ENCODE peak calls at places on chromosomes 16 and 17, in four cellular contexts. I is RWPE2; K is left ventricle myocardium inferior; G is CD4-positive, alpha-beta memory T cell. R is an unnamed sample.
A peak's percentile ranks its signal among the peaks of the same experiment; 100 is the strongest.

GRCh38 chr17:44599298-44600175 is 42.3 kb downstream of the FZD2 start:
- DNase-seq in I (no peak), K (no peak), G (no peak), R (no peak)

GRCh38 chr16:76639685-76640289 is 362.6 kb downstream of the CNTNAP4 start:
- DNase-seq in I (no peak), K (no peak), G (no peak), R (no peak)

GRCh38 chr17:50182783-50183438 is 17.1 kb downstream of the SGCA start:
- DNase-seq in I (no peak), K (no peak), G (no peak), R (no peak)

GRCh38 chr17:20896153-20896649 is 146.6 kb downstream of the USP22 start:
- DNase-seq in I (no peak), K (no peak), G (no peak), R (peak; percentile 9)

GRCh38 chr17:80725532-80725931 is 180.9 kb downstream of the RPTOR start:
- DNase-seq in I (no peak), K (no peak), G (no peak), R (no peak)

GRCh38 chr16:28820016-28820415 is 2.8 kb upstream of the ATXN2L start:
- DNase-seq in I (no peak), K (no peak), G (no peak), R (no peak)

GRCh38 chr17:48161127-48161905 is 53.8 kb downstream of the SNX11 start:
- DNase-seq in I (no peak), K (no peak), G (no peak), R (no peak)

GRCh38 chr16:14249291-14250032 is 178.3 kb downstream of the MRTFB start:
- DNase-seq in I (no peak), K (no peak), G (peak; percentile 48), R (peak; percentile 32)

GRCh38 chr16:48542020-48542473 is 67.9 kb downstream of the N4BP1 start:
- DNase-seq in I (no peak), K (peak; percentile 55), G (no peak), R (no peak)

GRCh38 chr17:56536766-56537165 is 56.7 kb upstream of the NOG start:
- DNase-seq in I (no peak), K (no peak), G (no peak), R (no peak)

GRCh38 chr17:17206913-17207368 is 808 bp upstream of the PLD6 start:
- DNase-seq in I (no peak), K (no peak), G (no peak), R (no peak)

GRCh38 chr17:17685775-17686291 is 4.6 kb downstream of the RAI1 start:
- DNase-seq in I (peak; percentile 93), K (no peak), G (no peak), R (no peak)

GRCh38 chr17:48639982-48640857 is 14.1 kb upstream of the HOXB9 start:
- DNase-seq in I (no peak), K (no peak), G (no peak), R (no peak)

GRCh38 chr17:81020767-81021497 is 14.0 kb upstream of the BAIAP2 start:
- DNase-seq in I (peak; percentile 72), K (peak; percentile 74), G (no peak), R (no peak)

GRCh38 chr16:64627288-64627687 is 494.6 kb downstream of the CDH11 start:
- DNase-seq in I (no peak), K (no peak), G (no peak), R (no peak)

GRCh38 chr17:1532836-1533602 is 16.6 kb upstream of the INPP5K start:
- DNase-seq in I (no peak), K (no peak), G (peak; percentile 42), R (peak; percentile 45)

GRCh38 chr17:1030684-1031557 is 34.0 kb downstream of the TIMM22 start:
- DNase-seq in I (no peak), K (peak; percentile 66), G (no peak), R (no peak)

GRCh38 chr16:85989376-85989775 is 90.4 kb downstream of the IRF8 start:
- DNase-seq in I (no peak), K (no peak), G (no peak), R (no peak)

GRCh38 chr17:236641-237405 is 55.4 kb upstream of the DOC2B start:
- DNase-seq in I (peak; percentile 29), K (peak; percentile 5), G (no peak), R (no peak)

GRCh38 chr17:27896656-27897055 is 3.5 kb upstream of the LYRM9 start:
- DNase-seq in I (no peak), K (no peak), G (no peak), R (no peak)

GRCh38 chr17:17568772-17569195 is 22.7 kb downstream of the PEMT start:
- DNase-seq in I (no peak), K (peak; percentile 81), G (peak; percentile 34), R (peak; percentile 50)

GRCh38 chr17:58831780-58832179 is 76.1 kb downstream of the PPM1E start:
- DNase-seq in I (no peak), K (no peak), G (no peak), R (no peak)

GRCh38 chr16:48347980-48348379 is 37.2 kb downstream of the SIAH1 start:
- DNase-seq in I (no peak), K (no peak), G (no peak), R (no peak)

GRCh38 chr16:87062569-87063442 is 254.4 kb downstream of the C16orf95 start:
- DNase-seq in I (no peak), K (peak; percentile 74), G (peak; percentile 9), R (no peak)

GRCh38 chr16:70410736-70411135 is 28.2 kb downstream of the ST3GAL2 start:
- DNase-seq in I (no peak), K (no peak), G (no peak), R (no peak)

GRCh38 chr16:67719778-67720144 is 645 bp upstream of the GFOD2 start:
- DNase-seq in I (no peak), K (no peak), G (no peak), R (no peak)

GRCh38 chr17:2067559-2067958 is 12.7 kb downstream of the HIC1 start:
- DNase-seq in I (no peak), K (no peak), G (no peak), R (no peak)

GRCh38 chr17:59427996-59428395 is 96.5 kb downstream of the YPEL2 start:
- DNase-seq in I (no peak), K (no peak), G (no peak), R (no peak)

GRCh38 chr16:86357950-86358349 is 152.4 kb upstream of the FOXF1 start:
- DNase-seq in I (no peak), K (no peak), G (no peak), R (no peak)

GRCh38 chr16:72244853-72245252 is 72.9 kb upstream of the PMFBP1 start:
- DNase-seq in I (no peak), K (no peak), G (no peak), R (no peak)

DNA sequence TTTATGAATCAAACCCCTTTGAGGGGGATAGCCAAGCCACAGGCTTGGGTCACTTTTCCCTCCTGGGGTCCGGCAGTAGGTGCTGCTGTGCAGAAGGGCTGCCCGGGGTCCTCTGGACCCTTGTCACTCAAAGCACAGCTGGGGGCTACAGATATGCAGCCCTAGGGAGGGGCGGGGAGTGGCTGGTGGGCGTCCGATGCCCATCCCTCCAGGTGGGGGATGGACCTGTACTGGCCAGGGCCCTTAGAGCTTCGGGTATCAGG is 598 bp downstream of the VASN start:
- DNase-seq in I (no peak), K (no peak), G (no peak), R (no peak)
- H3K27ac ChIP-seq in I (peak overlapping the region; percentile 94), K (peak overlapping the region; percentile 82), G (peak overlapping the region; percentile 36), R (no peak overlapping the region)

GRCh38 chr16:4217246-4218131 is 24.4 kb downstream of the SRL start:
- DNase-seq in I (no peak), K (peak; percentile 80), G (no peak), R (no peak)
- H3K27ac ChIP-seq in I (no peak overlapping the region), K (peak overlapping the region; percentile 94), G (no peak overlapping the region), R (no peak overlapping the region)

GRCh38 chr17:73532441-73532901 is 111.8 kb downstream of the SDK2 start:
- DNase-seq in I (no peak), K (no peak), G (no peak), R (no peak)
- H3K27ac ChIP-seq in I (no peak overlapping the region), K (no peak overlapping the region), G (no peak overlapping the region), R (no peak overlapping the region)

GRCh38 chr17:40284085-40284713 is 3.5 kb upstream of the CDC6 start:
- DNase-seq in I (no peak), K (no peak), G (no peak), R (no peak)

GRCh38 chr17:40281663-40282062 is 6.0 kb upstream of the CDC6 start:
- DNase-seq in I (no peak), K (no peak), G (no peak), R (no peak)

GRCh38 chr17:40287159-40287493 is 553 bp upstream of the CDC6 start:
- DNase-seq in I (no peak), K (no peak), G (no peak), R (no peak)

GRCh38 chr17:40286473-40286872 is 1.2 kb upstream of the CDC6 start:
- DNase-seq in I (no peak), K (no peak), G (no peak), R (no peak)

GRCh38 chr17:40283662-40284061 is 4.0 kb upstream of the CDC6 start:
- DNase-seq in I (no peak), K (no peak), G (peak; percentile 52), R (no peak)
- H3K27ac ChIP-seq in I (peak overlapping the region; percentile 88), K (peak overlapping the region; percentile 59), G (peak overlapping the region; percentile 16), R (no peak overlapping the region)

GRCh38 chr17:41974031-41974430 is 7.4 kb downstream of the CNP start:
- DNase-seq in I (no peak), K (no peak), G (no peak), R (no peak)

GRCh38 chr17:41971721-41972523 is 5.3 kb downstream of the CNP start:
- DNase-seq in I (no peak), K (no peak), G (no peak), R (no peak)

GRCh38 chr17:41973457-41973856 is 6.9 kb downstream of the CNP start:
- DNase-seq in I (no peak), K (no peak), G (no peak), R (no peak)

GRCh38 chr17:41974658-41975057 is 8.1 kb downstream of the CNP start:
- DNase-seq in I (no peak), K (no peak), G (no peak), R (no peak)

GRCh38 chr17:41972571-41973411 is 6.2 kb downstream of the CNP start:
- DNase-seq in I (no peak), K (peak; percentile 50), G (no peak), R (no peak)
- H3K27ac ChIP-seq in I (no peak overlapping the region), K (peak overlapping the region; percentile 72), G (no peak overlapping the region), R (no peak overlapping the region)

GRCh38 chr17:78819402-78819801 is 21.2 kb downstream of the USP36 start:
- DNase-seq in I (no peak), K (no peak), G (no peak), R (no peak)
- H3K27ac ChIP-seq in I (no peak overlapping the region), K (peak overlapping the region; percentile 20), G (peak overlapping the region; percentile 83), R (peak overlapping the region; percentile 79)